ENCODE peak calls at places on chromosomes 7 and 10, in four cellular contexts. I, R, D and J are unnamed samples.

GRCh38 chr7:136869006-136869961 is 832 bp downstream of the CHRM2 start:
- DNase-seq in I (no peak), D (no peak), R (peak; percentile 20), J (no peak)

GRCh38 chr10:65571011-65571570 is 1354.7 kb upstream of the LRRTM3 start:
- DNase-seq in I (no peak), D (no peak), R (peak; percentile 22), J (peak; percentile 14)

GRCh38 chr10:14554843-14555205 is 219.9 kb downstream of the FAM107B start:
- DNase-seq in R (no peak), I (no peak), D (no peak), J (peak; percentile 76)

GRCh38 chr10:112689327-112689726 is 242.3 kb downstream of the VTI1A start:
- DNase-seq in R (peak; percentile 38), I (no peak), D (no peak), J (peak; percentile 30)

GRCh38 chr10:62384057-62384446 is 9.9 kb downstream of the ZNF365 start:
- DNase-seq in R (peak; percentile 98), D (no peak), I (peak; percentile 64), J (peak; percentile 36)

GRCh38 chr10:78923644-78924318 is 145.0 kb upstream of the ZMIZ1 start:
- DNase-seq in I (no peak), R (peak; percentile 11), D (no peak), J (no peak)

GRCh38 chr7:155951554-155952158 is 139.4 kb upstream of the SHH start:
- DNase-seq in I (no peak), D (no peak), R (peak; percentile 49), J (peak; percentile 86)

GRCh38 chr10:26556756-26557640 is 118.9 kb downstream of the APBB1IP start:
- DNase-seq in I (no peak), R (peak; percentile 69), D (no peak), J (peak; percentile 45)

GRCh38 chr10:80517416-80518142 is 20.1 kb upstream of the SH2D4B start:
- DNase-seq in I (no peak), R (no peak), D (no peak), J (no peak)

GRCh38 chr10:8130973-8131911 is 76.8 kb downstream of the GATA3 start:
- DNase-seq in D (no peak), R (peak; percentile 64), I (no peak), J (no peak)

GRCh38 chr10:104784452-104784851 is 143.4 kb downstream of the SORCS3 start:
- DNase-seq in I (no peak), D (no peak), R (no peak), J (no peak)

GRCh38 chr10:77328272-77328816 is 309.3 kb downstream of the KCNMA1 start:
- DNase-seq in D (no peak), R (peak; percentile 42), I (no peak), J (peak; percentile 66)

GRCh38 chr10:944034-944831 is 12.7 kb upstream of the LARP4B start:
- DNase-seq in R (peak; percentile 68), I (peak; percentile 25), D (no peak), J (peak; percentile 85)

GRCh38 chr10:92567952-92568600 is 5.8 kb downstream of the IDE start:
- DNase-seq in I (no peak), R (peak; percentile 79), D (no peak), J (peak; percentile 64)

GRCh38 chr10:90162464-90162863 is 461.1 kb downstream of the KIF20B start:
- DNase-seq in I (no peak), R (no peak), D (no peak), J (no peak)

GRCh38 chr10:20147679-20148078 is 331.4 kb downstream of the PLXDC2 start:
- DNase-seq in I (no peak), R (no peak), D (no peak), J (no peak)

GRCh38 chr7:50953820-50954219 is 171.1 kb upstream of the GRB10 start:
- DNase-seq in I (no peak), R (peak; percentile 69), D (no peak), J (peak; percentile 84)

GRCh38 chr7:96273716-96274115 is 48.2 kb downstream of the SLC25A13 start:
- DNase-seq in I (peak; percentile 26), R (no peak), D (no peak), J (no peak)

GRCh38 chr10:44917848-44918247 is 6.7 kb downstream of the TMEM72 start:
- DNase-seq in I (no peak), R (no peak), D (no peak), J (no peak)

GRCh38 chr7:46932656-46933424 is 649.1 kb downstream of the TNS3 start:
- DNase-seq in D (no peak), I (peak; percentile 98), R (peak; percentile 88), J (peak; percentile 39)

GRCh38 chr7:30173058-30173897 is 38.5 kb downstream of the MTURN start:
- DNase-seq in R (peak; percentile 96), D (no peak), I (peak; percentile 89), J (no peak)

GRCh38 chr10:80437227-80437626 is 16.9 kb upstream of the TSPAN14 start:
- DNase-seq in D (no peak), I (no peak), R (no peak), J (no peak)

GRCh38 chr7:157605638-157606037 is 268.8 kb downstream of the DNAJB6 start:
- DNase-seq in I (no peak), D (no peak), R (no peak), J (no peak)

GRCh38 chr7:110051386-110051785 is 1039.5 kb upstream of the LRRN3 start:
- DNase-seq in I (no peak), D (no peak), R (no peak), J (no peak)

GRCh38 chr7:21365866-21366624 is 61.8 kb upstream of the SP4 start:
- DNase-seq in D (no peak), I (no peak), R (peak; percentile 30), J (peak; percentile 18)

GRCh38 chr10:77391605-77392235 is 245.9 kb downstream of the KCNMA1 start:
- DNase-seq in I (peak; percentile 64), R (peak; percentile 94), D (no peak), J (peak; percentile 75)

GRCh38 chr10:128420623-128421022 is 294.4 kb upstream of the MKI67 start:
- DNase-seq in R (no peak), I (no peak), D (no peak), J (no peak)